ENCODE peak calls at places on chromosomes 12 and 14, in nine cellular contexts. One of them, this sample, is unnamed.

GRCh38 chr12:123388948-123389559 is 5.1 kb downstream of the KMT5A start:
- DNase-seq in tibial artery: no peak
- DNase-seq in CD4-positive, alpha-beta T cell: no peak
- DNase-seq in upper lobe of right lung: no peak
- DNase-seq in fibroblast of pulmonary artery: no peak
- DNase-seq in type B pancreatic cell: no peak
- DNase-seq in PC-9: no peak
- DNase-seq in stomach: no peak
- DNase-seq in fibroblast of lung: no peak
- DNase-seq in this sample: no peak

GRCh38 chr14:51527073-51527472 is 124.6 kb upstream of the FRMD6 start:
- DNase-seq in tibial artery: no peak
- DNase-seq in CD4-positive, alpha-beta T cell: no peak
- DNase-seq in upper lobe of right lung: no peak
- DNase-seq in fibroblast of pulmonary artery: peak; percentile 62
- DNase-seq in type B pancreatic cell: no peak
- DNase-seq in PC-9: no peak
- DNase-seq in stomach: no peak
- DNase-seq in fibroblast of lung: peak; percentile 74
- DNase-seq in this sample: no peak

GRCh38 chr12:3531496-3531895 is 40.5 kb downstream of the PRMT8 start:
- DNase-seq in tibial artery: no peak
- DNase-seq in CD4-positive, alpha-beta T cell: no peak
- DNase-seq in upper lobe of right lung: no peak
- DNase-seq in fibroblast of pulmonary artery: no peak
- DNase-seq in type B pancreatic cell: no peak
- DNase-seq in PC-9: no peak
- DNase-seq in stomach: no peak
- DNase-seq in fibroblast of lung: no peak
- DNase-seq in this sample: no peak

GRCh38 chr12:101968770-101969169 is 91.4 kb downstream of the DRAM1 start:
- DNase-seq in tibial artery: no peak
- DNase-seq in CD4-positive, alpha-beta T cell: no peak
- DNase-seq in upper lobe of right lung: no peak
- DNase-seq in fibroblast of pulmonary artery: no peak
- DNase-seq in type B pancreatic cell: no peak
- DNase-seq in PC-9: no peak
- DNase-seq in stomach: no peak
- DNase-seq in fibroblast of lung: peak; percentile 35
- DNase-seq in this sample: no peak

GRCh38 chr12:10364839-10365681 is 24.8 kb downstream of the KLRK1 start:
- DNase-seq in tibial artery: peak; percentile 49
- DNase-seq in CD4-positive, alpha-beta T cell: peak; percentile 53
- DNase-seq in upper lobe of right lung: no peak
- DNase-seq in fibroblast of pulmonary artery: peak; percentile 86
- DNase-seq in type B pancreatic cell: no peak
- DNase-seq in PC-9: peak; percentile 73
- DNase-seq in stomach: peak; percentile 69
- DNase-seq in fibroblast of lung: peak; percentile 80
- DNase-seq in this sample: peak; percentile 38

GRCh38 chr14:50854521-50854920 is 17.3 kb upstream of the ABHD12B start:
- DNase-seq in tibial artery: no peak
- DNase-seq in CD4-positive, alpha-beta T cell: no peak
- DNase-seq in upper lobe of right lung: no peak
- DNase-seq in fibroblast of pulmonary artery: no peak
- DNase-seq in type B pancreatic cell: no peak
- DNase-seq in PC-9: no peak
- DNase-seq in stomach: no peak
- DNase-seq in fibroblast of lung: no peak
- DNase-seq in this sample: no peak

GRCh38 chr12:19988457-19988856 is 379.9 kb upstream of the PDE3A start:
- DNase-seq in tibial artery: no peak
- DNase-seq in CD4-positive, alpha-beta T cell: no peak
- DNase-seq in upper lobe of right lung: no peak
- DNase-seq in fibroblast of pulmonary artery: peak; percentile 26
- DNase-seq in type B pancreatic cell: no peak
- DNase-seq in PC-9: no peak
- DNase-seq in stomach: no peak
- DNase-seq in fibroblast of lung: peak; percentile 42
- DNase-seq in this sample: no peak

GRCh38 chr14:81323094-81323493 is 77.0 kb downstream of the STON2 start:
- DNase-seq in tibial artery: no peak
- DNase-seq in CD4-positive, alpha-beta T cell: no peak
- DNase-seq in upper lobe of right lung: no peak
- DNase-seq in fibroblast of pulmonary artery: no peak
- DNase-seq in type B pancreatic cell: no peak
- DNase-seq in PC-9: no peak
- DNase-seq in stomach: no peak
- DNase-seq in fibroblast of lung: no peak
- DNase-seq in this sample: no peak

GRCh38 chr12:107558141-107558815 is 127.3 kb upstream of the PWP1 start:
- DNase-seq in tibial artery: no peak
- DNase-seq in CD4-positive, alpha-beta T cell: no peak
- DNase-seq in upper lobe of right lung: no peak
- DNase-seq in fibroblast of pulmonary artery: no peak
- DNase-seq in type B pancreatic cell: no peak
- DNase-seq in PC-9: no peak
- DNase-seq in stomach: no peak
- DNase-seq in fibroblast of lung: no peak
- DNase-seq in this sample: no peak

GRCh38 chr14:105348169-105348944 is 33.8 kb downstream of the PACS2 start:
- DNase-seq in tibial artery: no peak
- DNase-seq in CD4-positive, alpha-beta T cell: no peak
- DNase-seq in upper lobe of right lung: no peak
- DNase-seq in fibroblast of pulmonary artery: no peak
- DNase-seq in type B pancreatic cell: no peak
- DNase-seq in PC-9: no peak
- DNase-seq in stomach: no peak
- DNase-seq in fibroblast of lung: no peak
- DNase-seq in this sample: no peak

DNA sequence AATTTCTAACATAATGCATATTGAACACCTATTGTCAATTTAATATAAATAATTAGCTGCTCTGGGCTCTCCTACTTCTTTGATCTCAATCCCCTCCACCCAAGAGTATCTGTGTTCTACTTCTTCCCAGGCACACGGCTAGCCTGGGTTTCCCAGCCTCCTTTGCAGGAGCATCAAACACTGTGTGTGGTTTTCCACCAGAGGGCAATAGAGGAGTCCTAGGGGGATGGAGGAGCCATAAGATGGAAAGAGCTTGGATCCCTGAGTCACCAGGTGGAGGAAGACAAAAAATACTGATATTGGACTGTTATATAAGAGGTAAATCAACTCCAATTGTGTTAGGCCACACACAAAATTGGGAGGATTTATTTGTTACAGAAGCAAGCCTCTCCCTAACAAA is 333.7 kb downstream of the GLT1D1 start:
- DNase-seq in tibial artery: no peak
- DNase-seq in CD4-positive, alpha-beta T cell: no peak
- DNase-seq in upper lobe of right lung: no peak
- DNase-seq in fibroblast of pulmonary artery: no peak
- DNase-seq in type B pancreatic cell: no peak
- DNase-seq in PC-9: no peak
- DNase-seq in stomach: no peak
- DNase-seq in fibroblast of lung: no peak
- DNase-seq in this sample: no peak
- TF ChIP-seq CTCF in tibial artery: no peak
- TF ChIP-seq CTCF in CD4-positive, alpha-beta T cell: no peak
- TF ChIP-seq CTCF in upper lobe of right lung: no peak
- TF ChIP-seq CTCF in fibroblast of pulmonary artery: no peak
- TF ChIP-seq CTCF in type B pancreatic cell: peak; percentile 43
- TF ChIP-seq CTCF in PC-9: peak; percentile 40
- TF ChIP-seq CTCF in stomach: no peak
- TF ChIP-seq CTCF in fibroblast of lung: no peak
- TF ChIP-seq CTCF in this sample: no peak

GRCh38 chr12:69385038-69385437 is 25.5 kb downstream of the YEATS4 start:
- DNase-seq in tibial artery: no peak
- DNase-seq in CD4-positive, alpha-beta T cell: no peak
- DNase-seq in upper lobe of right lung: no peak
- DNase-seq in fibroblast of pulmonary artery: no peak
- DNase-seq in type B pancreatic cell: no peak
- DNase-seq in PC-9: no peak
- DNase-seq in stomach: no peak
- DNase-seq in fibroblast of lung: no peak
- DNase-seq in this sample: no peak

GRCh38 chr12:69386921-69387320 is 27.4 kb downstream of the YEATS4 start:
- DNase-seq in tibial artery: no peak
- DNase-seq in CD4-positive, alpha-beta T cell: no peak
- DNase-seq in upper lobe of right lung: no peak
- DNase-seq in fibroblast of pulmonary artery: no peak
- DNase-seq in type B pancreatic cell: no peak
- DNase-seq in PC-9: no peak
- DNase-seq in stomach: no peak
- DNase-seq in fibroblast of lung: no peak
- DNase-seq in this sample: no peak

GRCh38 chr12:69388371-69388770 is 28.8 kb downstream of the YEATS4 start:
- DNase-seq in tibial artery: no peak
- DNase-seq in CD4-positive, alpha-beta T cell: no peak
- DNase-seq in upper lobe of right lung: no peak
- DNase-seq in fibroblast of pulmonary artery: peak; percentile 87
- DNase-seq in type B pancreatic cell: no peak
- DNase-seq in PC-9: no peak
- DNase-seq in stomach: no peak
- DNase-seq in fibroblast of lung: peak; percentile 70
- DNase-seq in this sample: no peak

GRCh38 chr12:69383074-69383473 is 23.5 kb downstream of the YEATS4 start:
- DNase-seq in tibial artery: no peak
- DNase-seq in CD4-positive, alpha-beta T cell: no peak
- DNase-seq in upper lobe of right lung: no peak
- DNase-seq in fibroblast of pulmonary artery: no peak
- DNase-seq in type B pancreatic cell: no peak
- DNase-seq in PC-9: no peak
- DNase-seq in stomach: no peak
- DNase-seq in fibroblast of lung: no peak
- DNase-seq in this sample: no peak
- TF ChIP-seq CTCF in tibial artery: no peak
- TF ChIP-seq CTCF in CD4-positive, alpha-beta T cell: no peak
- TF ChIP-seq CTCF in upper lobe of right lung: no peak
- TF ChIP-seq CTCF in fibroblast of pulmonary artery: no peak
- TF ChIP-seq CTCF in type B pancreatic cell: no peak
- TF ChIP-seq CTCF in PC-9: no peak
- TF ChIP-seq CTCF in stomach: no peak
- TF ChIP-seq CTCF in fibroblast of lung: no peak
- TF ChIP-seq CTCF in this sample: no peak

GRCh38 chr12:121004253-121004815 is 12.0 kb downstream of the C12orf43 start:
- DNase-seq in tibial artery: no peak
- DNase-seq in CD4-positive, alpha-beta T cell: no peak
- DNase-seq in upper lobe of right lung: no peak
- DNase-seq in fibroblast of pulmonary artery: no peak
- DNase-seq in type B pancreatic cell: no peak
- DNase-seq in PC-9: no peak
- DNase-seq in stomach: peak; percentile 66
- DNase-seq in fibroblast of lung: no peak
- DNase-seq in this sample: no peak

GRCh38 chr12:121008347-121009098 is 7.8 kb downstream of the C12orf43 start:
- DNase-seq in tibial artery: no peak
- DNase-seq in CD4-positive, alpha-beta T cell: no peak
- DNase-seq in upper lobe of right lung: peak; percentile 28
- DNase-seq in fibroblast of pulmonary artery: no peak
- DNase-seq in type B pancreatic cell: no peak
- DNase-seq in PC-9: no peak
- DNase-seq in stomach: no peak
- DNase-seq in fibroblast of lung: no peak
- DNase-seq in this sample: no peak

GRCh38 chr12:121001841-121002483 is 14.3 kb downstream of the C12orf43 start:
- DNase-seq in tibial artery: no peak
- DNase-seq in CD4-positive, alpha-beta T cell: no peak
- DNase-seq in upper lobe of right lung: no peak
- DNase-seq in fibroblast of pulmonary artery: no peak
- DNase-seq in type B pancreatic cell: no peak
- DNase-seq in PC-9: no peak
- DNase-seq in stomach: no peak
- DNase-seq in fibroblast of lung: no peak
- DNase-seq in this sample: no peak

GRCh38 chr12:121003650-121004049 is 12.6 kb downstream of the C12orf43 start:
- DNase-seq in tibial artery: no peak
- DNase-seq in CD4-positive, alpha-beta T cell: no peak
- DNase-seq in upper lobe of right lung: no peak
- DNase-seq in fibroblast of pulmonary artery: no peak
- DNase-seq in type B pancreatic cell: no peak
- DNase-seq in PC-9: no peak
- DNase-seq in stomach: peak; percentile 61
- DNase-seq in fibroblast of lung: no peak
- DNase-seq in this sample: no peak

DNA sequence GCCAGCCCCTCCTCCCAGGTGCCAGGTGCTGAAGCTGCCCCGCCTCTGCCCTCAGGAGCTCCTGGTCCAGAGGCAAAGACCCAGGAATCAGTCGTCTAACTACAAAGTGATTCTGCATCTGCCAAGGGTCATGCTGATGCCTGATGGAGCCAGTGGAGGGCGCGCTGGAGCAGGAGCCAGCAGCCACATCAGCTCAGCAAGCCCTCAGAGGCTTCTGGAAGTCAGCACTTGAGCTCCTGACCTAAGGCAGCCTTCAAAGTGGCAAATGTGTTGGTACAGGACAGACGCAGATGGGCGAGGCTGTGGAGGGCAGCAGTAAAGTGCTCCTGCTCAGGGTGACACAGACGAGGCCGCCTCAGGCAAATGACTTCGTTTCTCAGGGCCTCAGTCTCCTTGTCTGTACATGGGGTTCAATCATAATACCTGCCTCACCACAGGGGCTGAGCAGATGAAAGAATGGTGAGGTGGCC is 10.9 kb downstream of the C12orf43 start:
- DNase-seq in tibial artery: no peak
- DNase-seq in CD4-positive, alpha-beta T cell: no peak
- DNase-seq in upper lobe of right lung: no peak
- DNase-seq in fibroblast of pulmonary artery: peak; percentile 55
- DNase-seq in type B pancreatic cell: no peak
- DNase-seq in PC-9: peak; percentile 58
- DNase-seq in stomach: peak; percentile 75
- DNase-seq in fibroblast of lung: peak; percentile 21
- DNase-seq in this sample: no peak
- TF ChIP-seq CTCF in tibial artery: peak; percentile 22
- TF ChIP-seq CTCF in CD4-positive, alpha-beta T cell: peak; percentile 27
- TF ChIP-seq CTCF in upper lobe of right lung: peak; percentile 43
- TF ChIP-seq CTCF in fibroblast of pulmonary artery: peak; percentile 69
- TF ChIP-seq CTCF in type B pancreatic cell: peak; percentile 80
- TF ChIP-seq CTCF in PC-9: peak; percentile 75
- TF ChIP-seq CTCF in stomach: peak; percentile 61
- TF ChIP-seq CTCF in fibroblast of lung: peak; percentile 59
- TF ChIP-seq CTCF in this sample: peak; percentile 85

DNA sequence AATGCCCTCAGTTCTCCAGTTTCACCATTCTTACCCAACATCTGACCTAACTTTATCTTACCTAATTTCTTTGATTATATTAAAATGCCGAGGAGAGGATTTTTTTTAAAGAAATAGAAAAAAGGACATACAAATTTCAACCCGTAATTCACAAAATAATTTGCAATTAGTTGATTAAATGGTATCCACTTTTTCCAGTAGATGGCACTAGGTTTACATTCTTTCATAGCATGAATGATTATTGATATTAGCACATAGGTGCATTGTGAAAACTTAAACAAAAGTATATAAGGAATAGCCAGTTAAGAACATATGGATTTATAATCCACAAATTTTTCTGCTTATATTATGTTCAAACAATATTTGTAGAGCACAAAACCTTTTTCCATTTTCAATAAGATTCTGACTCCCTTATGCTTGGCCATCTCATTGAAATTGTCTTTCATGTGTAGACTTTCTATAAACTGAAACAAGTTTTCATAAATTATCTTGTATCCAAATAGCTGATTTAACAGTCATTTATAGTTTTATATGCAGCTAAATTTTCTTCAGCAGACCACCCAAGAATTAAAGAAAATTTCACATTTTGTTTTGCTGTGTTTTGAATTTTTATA is 35.3 kb downstream of the MSRB3 start:
- DNase-seq in tibial artery: no peak
- DNase-seq in CD4-positive, alpha-beta T cell: no peak
- DNase-seq in upper lobe of right lung: no peak
- DNase-seq in fibroblast of pulmonary artery: peak; percentile 62
- DNase-seq in type B pancreatic cell: no peak
- DNase-seq in PC-9: no peak
- DNase-seq in stomach: no peak
- DNase-seq in fibroblast of lung: no peak
- DNase-seq in this sample: no peak
- TF ChIP-seq CTCF in tibial artery: peak; percentile 27
- TF ChIP-seq CTCF in CD4-positive, alpha-beta T cell: no peak
- TF ChIP-seq CTCF in upper lobe of right lung: peak; percentile 45
- TF ChIP-seq CTCF in fibroblast of pulmonary artery: peak; percentile 55
- TF ChIP-seq CTCF in type B pancreatic cell: peak; percentile 80
- TF ChIP-seq CTCF in PC-9: peak; percentile 76
- TF ChIP-seq CTCF in stomach: peak; percentile 2
- TF ChIP-seq CTCF in fibroblast of lung: no peak
- TF ChIP-seq CTCF in this sample: no peak

This sample was measured in GM12864.